ENCODE peak calls at places on chromosome 17, in seven cellular contexts. S is GM12891, K is T-helper 9 cell, Z is transverse colon, V is COLO829, B is RCC 7860, C is NCI-H1417. X is an unnamed sample.

GRCh38 chr17:34252890-34253525 is 2.1 kb upstream of the CCL2 start:
- DNase-seq in S (no peak), K (no peak), Z (no peak), V (peak), B (no peak), C (no peak), X (no peak)

GRCh38 chr17:7043544-7044268 is at the start of gene SLC16A11:
- DNase-seq in S (peak), K (no peak), Z (peak), V (no peak), B (no peak), C (peak), X (peak)

GRCh38 chr17:13520899-13521572 is 80.7 kb downstream of the HS3ST3A1 start:
- DNase-seq in S (no peak), K (no peak), Z (no peak), V (no peak), B (peak), C (no peak), X (no peak)

GRCh38 chr17:77213778-77214132 is 73.0 kb downstream of the SEC14L1 start:
- DNase-seq in S (no peak), K (no peak), Z (no peak), V (no peak), B (no peak), C (no peak), X (no peak)

GRCh38 chr17:6639651-6640535 is 618 bp downstream of the KIAA0753 start:
- DNase-seq in S (no peak), K (peak), Z (peak), V (no peak), B (no peak), C (peak), X (peak)

GRCh38 chr17:73969956-73970355 is 233.5 kb upstream of the RPL38 start:
- DNase-seq in S (no peak), K (no peak), Z (peak), V (no peak), B (no peak), C (no peak), X (no peak)

GRCh38 chr17:68228817-68229570 is 18.8 kb upstream of the AMZ2 start:
- DNase-seq in S (no peak), K (no peak), Z (no peak), V (no peak), B (no peak), C (no peak), X (no peak)

GRCh38 chr17:48502901-48503300 is 27.9 kb downstream of the HOXB1 start:
- DNase-seq in S (no peak), K (no peak), Z (no peak), V (no peak), B (no peak), C (no peak), X (no peak)

GRCh38 chr17:17682293-17682736 is 1.1 kb downstream of the RAI1 start:
- DNase-seq in S (no peak), K (peak), Z (peak), V (no peak), B (peak), C (no peak), X (peak)

GRCh38 chr17:13099079-13099478 is 81.3 kb upstream of the ELAC2 start:
- DNase-seq in S (no peak), K (no peak), Z (no peak), V (no peak), B (no peak), C (no peak), X (no peak)

GRCh38 chr17:67390646-67391480 is 13.8 kb downstream of the PITPNC1 start:
- DNase-seq in S (peak), K (peak), Z (peak), V (peak), B (peak), C (peak), X (peak)

GRCh38 chr17:50062323-50063243 is 6.7 kb downstream of the ITGA3 start:
- DNase-seq in S (no peak), K (no peak), Z (peak), V (peak), B (peak), C (no peak), X (no peak)

GRCh38 chr17:79933863-79934652 is 94.8 kb upstream of the CBX4 start:
- DNase-seq in S (no peak), K (no peak), Z (peak), V (no peak), B (peak), C (no peak), X (no peak)

GRCh38 chr17:80833952-80834895 is 157.4 kb upstream of the CHMP6 start:
- DNase-seq in S (no peak), K (no peak), Z (no peak), V (no peak), B (no peak), C (no peak), X (no peak)

GRCh38 chr17:37605813-37606505 is 3.3 kb downstream of the SYNRG start:
- DNase-seq in S (no peak), K (peak), Z (peak), V (no peak), B (no peak), C (no peak), X (no peak)

GRCh38 chr17:60506312-60506711 is 19.7 kb downstream of the APPBP2 start:
- DNase-seq in S (no peak), K (no peak), Z (no peak), V (peak), B (peak), C (no peak), X (no peak)

GRCh38 chr17:76032073-76032779 is 5.1 kb upstream of the EVPL start:
- DNase-seq in S (no peak), K (no peak), Z (no peak), V (no peak), B (no peak), C (no peak), X (no peak)

GRCh38 chr17:75626496-75627038 is 6.7 kb upstream of the SMIM5 start:
- DNase-seq in S (no peak), K (no peak), Z (no peak), V (no peak), B (no peak), C (no peak), X (no peak)

X was measured in GM10248.